ENCODE peak calls at places on chromosomes 7 and 10, in six cellular contexts. E is HepG2, X is HCT116, L is K562, U is GM12878, G is upper lobe of left lung. N is an unnamed sample.

GRCh38 chr10:69721690-69722310 is 79.9 kb upstream of the COL13A1 start:
- ATAC-seq in E (no peak), X (no peak), L (no peak), U (no peak), G (peak; percentile 11), N (no peak)

GRCh38 chr10:60820093-60820769 is 42.0 kb downstream of the CDK1 start:
- ATAC-seq in E (peak; percentile 44), X (no peak), L (peak; percentile 78), U (peak; percentile 91), G (no peak), N (no peak)

GRCh38 chr7:79709574-79710409 is 256.3 kb upstream of the MAGI2 start:
- ATAC-seq in E (no peak), X (peak; percentile 87), L (no peak), U (no peak), G (no peak), N (no peak)

GRCh38 chr10:47027108-47027811 is 116.0 kb downstream of the PTPN20 start:
- ATAC-seq in E (no peak), X (no peak), L (no peak), U (no peak), G (no peak), N (no peak)

GRCh38 chr7:6375346-6376101 is 72.2 kb downstream of the DAGLB start:
- ATAC-seq in E (no peak), X (no peak), L (peak; percentile 10), U (peak; percentile 3), G (no peak), N (no peak)

GRCh38 chr10:128979405-128979804 is 487.6 kb upstream of the MGMT start:
- ATAC-seq in E (no peak), X (no peak), L (no peak), U (no peak), G (no peak), N (no peak)

GRCh38 chr7:105444342-105444938 is 55.7 kb upstream of the SRPK2 start:
- ATAC-seq in E (no peak), X (no peak), L (no peak), U (no peak), G (no peak), N (no peak)

GRCh38 chr7:33764752-33765451 is 140.4 kb upstream of the BMPER start:
- ATAC-seq in E (no peak), X (no peak), L (no peak), U (no peak), G (peak; percentile 56), N (peak; percentile 37)

DNA sequence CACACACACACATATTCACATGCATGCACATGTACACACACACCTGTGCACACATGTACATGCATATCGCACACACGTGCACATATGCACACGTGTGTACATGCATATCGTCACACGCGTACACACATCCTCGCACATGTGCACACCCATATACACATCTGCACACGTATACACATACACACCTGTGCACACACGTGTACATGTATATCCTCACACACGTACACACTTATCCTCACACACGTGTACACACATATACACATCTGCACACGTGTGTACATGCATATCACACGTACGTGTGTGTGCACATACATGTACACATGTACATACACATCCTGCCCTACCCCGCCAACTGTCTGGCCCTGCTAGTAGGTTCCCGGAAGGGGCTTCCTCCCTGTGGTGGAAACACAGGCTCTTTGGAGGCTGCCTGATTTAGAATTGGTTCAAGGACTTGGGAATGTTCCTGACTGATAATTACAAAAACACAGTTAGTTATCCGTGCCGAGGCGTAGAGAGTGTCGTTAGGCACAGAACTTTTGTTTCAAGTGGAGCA is 18.4 kb upstream of the PRKAR1B start:
- ATAC-seq in E (no peak), X (peak; percentile 30), L (no peak), U (no peak), G (no peak), N (no peak)
- TF ChIP-seq POLR2AphosphoS5 in E (no peak), X (no peak), L (no peak), U (no peak), G (no peak), N (no peak)

GRCh38 chr10:98910048-98910447 is 325.6 kb downstream of the HPSE2 start:
- ATAC-seq in E (no peak), X (no peak), L (peak; percentile 95), U (no peak), G (no peak), N (no peak)
- TF ChIP-seq POLR2A in E (no peak), X (no peak), L (no peak), U (no peak), G (no peak), N (no peak)

GRCh38 chr7:28613262-28613661 is 200.9 kb downstream of the CREB5 start:
- ATAC-seq in E (no peak), X (no peak), L (no peak), U (peak; percentile 42), G (no peak), N (no peak)
- TF ChIP-seq POLR2AphosphoS5 in E (no peak), X (no peak), L (no peak), U (no peak), G (no peak), N (no peak)

DNA sequence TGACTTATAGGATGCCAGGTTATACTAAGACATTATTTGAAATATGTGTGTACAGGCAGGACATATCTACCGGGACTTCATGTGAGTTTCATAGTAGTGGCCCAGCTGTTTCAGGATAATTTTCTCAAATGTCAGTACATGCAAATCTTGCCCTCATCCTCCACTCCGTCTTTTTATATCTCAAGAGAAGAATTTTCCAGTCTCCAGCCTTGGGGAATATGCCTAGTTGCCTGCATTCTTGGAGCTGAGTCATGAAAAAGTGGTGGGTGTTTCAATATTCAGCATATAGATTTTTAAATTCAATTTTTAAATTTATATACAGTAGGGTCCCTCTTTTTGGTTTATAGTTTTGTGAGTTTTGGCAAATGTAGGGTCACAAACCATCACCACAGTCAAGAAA is 236.7 kb downstream of the OTUD1 start:
- ATAC-seq in E (no peak), X (no peak), L (no peak), U (no peak), G (no peak), N (no peak)
- TF ChIP-seq POLR2A in E (no peak), X (no peak), L (no peak), U (no peak), G (no peak), N (no peak)

DNA sequence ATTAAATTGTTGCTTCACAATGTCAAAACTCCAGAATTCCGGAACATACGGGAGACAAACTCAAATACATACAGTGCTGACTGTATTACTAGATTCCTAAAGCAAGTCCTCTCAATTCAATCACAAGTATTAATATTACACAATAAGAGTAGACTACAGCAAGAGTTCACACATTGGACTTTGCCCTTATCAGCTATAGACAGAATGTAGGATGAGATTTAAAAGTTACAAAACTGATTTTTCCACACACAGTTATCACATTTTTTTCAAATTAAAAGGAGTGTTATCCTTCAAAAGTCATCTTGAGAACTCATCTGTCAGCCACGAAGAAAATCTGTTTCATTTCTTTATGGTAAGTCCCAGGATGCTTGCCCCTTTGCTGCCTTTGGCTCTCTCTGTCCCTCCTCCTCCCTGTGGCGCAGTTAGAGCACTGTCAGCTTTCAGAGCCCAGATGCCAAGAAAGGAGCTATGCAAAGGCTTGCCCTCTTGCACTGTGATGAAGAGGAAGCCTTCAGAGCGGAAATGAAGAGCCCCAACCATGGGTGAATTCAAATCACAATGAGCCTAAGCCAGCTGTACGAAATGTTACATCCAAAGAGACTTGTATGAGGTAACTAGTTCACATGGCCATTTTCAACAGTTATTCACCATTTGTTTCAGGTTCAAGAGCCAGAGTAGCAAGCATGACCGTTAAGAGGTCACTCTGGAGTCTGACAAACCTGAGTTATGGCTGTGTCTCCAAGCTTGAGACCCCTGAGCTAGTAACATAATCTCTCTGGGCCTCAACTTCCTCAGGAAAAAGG is 10.7 kb downstream of the NCOA4 start:
- ATAC-seq in E (peak; percentile 12), X (no peak), L (no peak), U (peak; percentile 46), G (peak; percentile 37), N (peak; percentile 17)
- TF ChIP-seq POLR2AphosphoS5 in E (peak; percentile 47), X (no peak), L (no peak), U (no peak), G (no peak), N (no peak)

GRCh38 chr10:3784510-3785250 is at the start of gene KLF6:
- ATAC-seq in E (peak; percentile 0), X (no peak), L (peak; percentile 28), U (peak; percentile 43), G (peak; percentile 27), N (peak; percentile 1)
- TF ChIP-seq POLR2A in E (peak; percentile 92), X (peak; percentile 47), L (peak; percentile 17), U (peak; percentile 78), G (no peak), N (peak; percentile 86)

DNA sequence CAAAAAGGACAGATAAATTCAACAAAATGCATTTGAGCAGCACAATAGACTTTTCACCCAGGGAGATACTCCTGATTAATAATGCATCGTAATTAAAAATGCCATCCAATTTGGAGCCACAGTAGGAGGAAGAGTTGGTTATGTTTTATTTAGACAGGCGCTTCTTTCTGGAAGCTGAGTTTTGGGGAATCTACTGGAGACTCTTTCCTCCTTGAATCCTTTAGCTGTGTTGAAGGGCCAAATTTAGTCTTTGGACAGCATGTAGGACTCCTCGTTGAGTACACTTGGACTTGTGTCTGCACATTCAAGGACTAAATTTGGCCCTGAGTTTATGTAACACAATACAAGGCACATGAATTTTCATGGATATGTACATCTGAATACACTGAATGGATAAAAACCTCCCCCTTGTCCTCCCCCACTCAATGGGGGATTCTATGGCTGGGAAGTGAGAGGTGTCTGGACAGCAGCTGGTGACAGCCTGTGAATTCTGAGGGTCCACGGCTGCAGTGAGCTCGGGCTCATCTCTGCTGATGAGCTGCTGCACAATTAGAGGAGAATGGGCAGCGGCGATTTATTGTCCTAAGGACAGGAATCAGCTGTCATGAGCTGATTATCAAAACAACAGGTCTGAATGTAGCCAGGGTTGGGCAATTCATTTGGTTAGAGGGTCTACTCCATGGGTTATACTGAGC is 95.3 kb downstream of the PRTFDC1 start:
- ATAC-seq in E (no peak), X (no peak), L (no peak), U (no peak), G (no peak), N (no peak)
- TF ChIP-seq POLR2AphosphoS5 in E (no peak), X (no peak), L (no peak), U (no peak), G (no peak), N (no peak)

DNA sequence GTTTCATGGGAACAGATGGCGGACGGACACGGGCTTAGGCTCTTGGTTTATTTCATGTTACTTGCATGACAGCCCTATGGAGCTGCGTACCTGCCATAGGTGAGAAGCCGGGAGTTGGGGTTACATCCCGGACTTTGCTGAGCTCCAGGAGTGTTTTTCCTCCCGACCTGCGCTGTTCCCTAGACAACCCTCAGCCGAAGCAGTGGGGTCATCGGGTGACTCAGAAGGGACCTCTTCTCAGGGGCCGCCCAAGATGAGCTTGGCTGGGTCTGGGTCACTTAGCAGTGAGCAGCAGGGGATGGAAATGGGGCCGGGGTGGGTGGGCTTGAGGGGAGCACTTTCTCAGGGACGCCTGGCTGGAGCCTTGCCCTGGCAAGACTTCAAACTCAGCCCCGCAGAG is 11.9 kb downstream of the CUX1 start:
- ATAC-seq in E (no peak), X (no peak), L (no peak), U (no peak), G (no peak), N (no peak)
- TF ChIP-seq POLR2A in E (no peak), X (no peak), L (no peak), U (no peak), G (no peak), N (no peak)

GRCh38 chr7:92826258-92827004 is 9.9 kb downstream of the CDK6 start:
- ATAC-seq in E (no peak), X (no peak), L (peak; percentile 12), U (peak; percentile 4), G (no peak), N (no peak)
- TF ChIP-seq POLR2AphosphoS5 in E (no peak), X (no peak), L (no peak), U (no peak), G (no peak), N (no peak)